ENCODE peak calls at places on chromosomes 1 and 21, in nine cellular contexts. Q, P, U, M, E, D, V, H and K are unnamed samples.
A peak's percentile ranks its signal among the peaks of the same experiment; 100 is the strongest.

GRCh38 chr21:45576838-45577737 is 34.8 kb upstream of the SLC19A1 start:
- DNase-seq in H (peak; percentile 28), D (no peak), V (no peak), E (peak; percentile 49), P (no peak), Q (no peak), U (no peak), M (no peak), K (no peak)

GRCh38 chr1:2821970-2822620 is 20.6 kb upstream of the TTC34 start:
- DNase-seq in Q (no peak), H (no peak), V (no peak), D (peak; percentile 24), P (no peak), M (no peak), U (no peak), E (no peak), K (no peak)

GRCh38 chr1:230913496-230913895 is 45.2 kb upstream of the C1orf198 start:
- DNase-seq in M (peak; percentile 50), V (peak; percentile 28), Q (no peak), D (no peak), H (no peak), P (no peak), U (peak; percentile 64), E (no peak), K (no peak)

GRCh38 chr1:7298145-7298544 is 473.0 kb upstream of the VAMP3 start:
- DNase-seq in M (no peak), Q (no peak), D (peak; percentile 93), H (no peak), E (no peak), U (no peak), P (no peak), V (no peak), K (no peak)

GRCh38 chr1:58584082-58584895 is 7.2 kb upstream of the TACSTD2 start:
- DNase-seq in Q (peak; percentile 80), U (peak; percentile 98), P (peak; percentile 39), H (no peak), D (peak; percentile 50), M (peak; percentile 97), V (peak; percentile 96), E (peak; percentile 89), K (no peak)

GRCh38 chr1:85579619-85580018 is 942 bp upstream of the CCN1 start:
- DNase-seq in M (peak; percentile 86), D (no peak), Q (no peak), U (peak; percentile 41), E (no peak), V (peak; percentile 79), H (no peak), P (no peak), K (no peak)

GRCh38 chr1:2375246-2375922 is 16.0 kb downstream of the MORN1 start:
- DNase-seq in H (no peak), M (no peak), D (no peak), V (no peak), P (no peak), U (no peak), E (no peak), Q (no peak), K (no peak)

GRCh38 chr1:29360768-29361167 is 124.4 kb downstream of the PTPRU start:
- DNase-seq in H (no peak), V (no peak), D (no peak), E (no peak), U (no peak), M (no peak), Q (no peak), P (no peak), K (no peak)

GRCh38 chr1:206736878-206737728 is 33.5 kb upstream of the IL19 start:
- DNase-seq in E (no peak), D (no peak), P (no peak), H (no peak), M (no peak), Q (no peak), U (no peak), V (no peak), K (no peak)

GRCh38 chr1:2564006-2564814 is 8.0 kb downstream of the TNFRSF14 start:
- DNase-seq in P (no peak), E (no peak), D (no peak), Q (no peak), V (no peak), M (no peak), U (no peak), H (peak; percentile 30), K (no peak)

GRCh38 chr1:2803931-2804627 is 2.6 kb upstream of the TTC34 start:
- DNase-seq in M (no peak), U (no peak), E (no peak), V (no peak), D (no peak), P (no peak), H (no peak), Q (no peak), K (no peak)

GRCh38 chr1:226181996-226182714 is 4.4 kb downstream of the ACBD3 start:
- DNase-seq in E (no peak), D (peak; percentile 50), U (peak; percentile 91), Q (peak; percentile 51), P (peak; percentile 30), V (peak; percentile 59), H (no peak), M (peak; percentile 82), K (no peak)

DNA sequence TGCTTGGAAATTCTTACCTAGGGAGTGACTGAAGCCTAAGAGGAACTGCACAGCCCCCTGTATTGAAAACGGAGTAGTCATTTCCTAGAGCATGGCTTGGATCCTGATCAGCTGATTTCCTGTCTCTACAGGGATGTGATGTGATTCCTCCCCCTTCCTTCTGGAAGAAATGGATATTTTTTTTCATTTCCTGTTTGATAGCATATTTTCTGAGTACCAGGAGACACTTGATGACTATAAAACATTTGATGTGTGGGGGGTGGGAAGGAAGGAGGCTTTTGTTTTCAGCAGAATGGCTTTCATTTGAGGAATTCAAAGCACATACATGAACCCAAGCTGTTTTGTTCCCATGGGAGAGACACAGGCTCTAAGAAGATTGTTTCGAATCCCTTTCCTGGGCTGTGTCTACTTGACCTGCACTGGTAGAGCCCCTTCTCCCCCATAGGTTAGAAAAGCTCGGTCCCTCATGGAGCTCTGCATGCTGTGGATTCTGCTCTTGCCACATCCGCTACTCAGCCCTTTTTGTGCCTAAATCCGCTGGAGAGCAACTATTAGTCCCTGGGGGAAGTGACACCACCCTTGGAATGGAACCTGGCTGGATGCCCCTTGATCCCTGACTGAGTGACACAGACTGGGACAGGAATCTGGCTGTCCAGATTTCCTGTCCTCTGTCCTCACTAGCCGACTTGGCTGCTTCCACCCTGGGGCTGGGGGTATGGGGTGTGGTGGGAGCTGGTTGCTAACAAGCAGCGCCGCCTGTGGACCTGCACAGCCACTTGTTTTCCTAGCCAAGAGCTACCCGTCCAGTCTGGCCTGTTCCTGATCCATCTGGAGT is 71.8 kb upstream of the MACF1 start:
- DNase-seq in M (peak; percentile 83), D (peak; percentile 93), Q (no peak), U (peak; percentile 77), E (peak; percentile 92), V (peak; percentile 57), P (no peak), H (peak; percentile 93), K (peak; percentile 18)
- TF ChIP-seq CTCF in M (peak; percentile 40), D (peak; percentile 51), Q (peak; percentile 50), U (peak; percentile 14), E (no peak), V (no peak), P (no peak), H (peak; percentile 52), K (peak; percentile 57)

GRCh38 chr1:181476581-181476980 is 6.7 kb upstream of the CACNA1E start:
- DNase-seq in Q (no peak), D (no peak), H (no peak), E (no peak), P (no peak), M (no peak), V (no peak), U (no peak), K (no peak)

GRCh38 chr1:181482001-181482430 is 1.3 kb upstream of the CACNA1E start:
- DNase-seq in H (no peak), M (no peak), Q (no peak), U (no peak), V (no peak), E (no peak), P (no peak), D (no peak), K (no peak)

GRCh38 chr1:181475580-181475979 is 7.7 kb upstream of the CACNA1E start:
- DNase-seq in V (no peak), M (no peak), D (no peak), H (no peak), Q (no peak), E (no peak), P (no peak), U (no peak), K (no peak)

GRCh38 chr1:181482521-181483083 is 715 bp upstream of the CACNA1E start:
- DNase-seq in E (no peak), V (peak; percentile 0), P (peak; percentile 80), Q (no peak), D (peak; percentile 23), U (peak; percentile 17), M (no peak), H (no peak), K (peak; percentile 61)

DNA sequence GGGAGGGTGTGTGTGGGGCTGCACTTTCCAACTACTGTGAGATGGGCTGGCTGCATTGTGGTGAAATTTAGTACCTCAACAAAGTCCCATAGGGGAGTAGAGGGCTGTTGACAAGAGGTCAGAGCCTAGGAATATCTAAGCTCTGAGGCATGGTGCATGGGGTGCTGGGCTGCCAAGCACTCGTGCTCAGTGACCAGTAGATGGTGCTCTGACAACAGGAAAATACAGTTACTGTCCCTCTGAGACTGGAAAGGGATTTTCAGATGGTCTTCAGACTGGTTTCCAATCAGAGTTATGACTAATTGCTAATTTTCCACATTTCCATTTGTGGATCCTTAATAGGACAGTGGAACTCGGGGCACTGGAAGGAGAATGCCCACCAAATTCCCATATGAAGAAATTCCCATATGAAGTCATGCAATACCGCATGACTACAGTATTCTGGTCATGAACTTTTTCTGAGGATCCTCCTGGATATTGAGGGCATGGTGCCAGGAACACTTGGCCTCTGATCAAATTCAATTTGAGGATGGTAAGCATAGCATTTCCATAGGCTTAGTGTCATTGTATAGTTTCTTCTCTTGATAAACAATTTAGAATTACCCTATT is 4.1 kb upstream of the CACNA1E start:
- DNase-seq in E (no peak), P (peak; percentile 78), Q (no peak), V (peak; percentile 71), D (peak; percentile 67), M (peak; percentile 73), U (peak; percentile 80), H (peak; percentile 52), K (peak; percentile 23)
- TF ChIP-seq CTCF in E (no peak), P (peak; percentile 95), Q (peak; percentile 86), V (peak; percentile 76), D (peak; percentile 79), M (peak; percentile 78), U (peak; percentile 97), H (peak; percentile 88), K (peak; percentile 91)

DNA sequence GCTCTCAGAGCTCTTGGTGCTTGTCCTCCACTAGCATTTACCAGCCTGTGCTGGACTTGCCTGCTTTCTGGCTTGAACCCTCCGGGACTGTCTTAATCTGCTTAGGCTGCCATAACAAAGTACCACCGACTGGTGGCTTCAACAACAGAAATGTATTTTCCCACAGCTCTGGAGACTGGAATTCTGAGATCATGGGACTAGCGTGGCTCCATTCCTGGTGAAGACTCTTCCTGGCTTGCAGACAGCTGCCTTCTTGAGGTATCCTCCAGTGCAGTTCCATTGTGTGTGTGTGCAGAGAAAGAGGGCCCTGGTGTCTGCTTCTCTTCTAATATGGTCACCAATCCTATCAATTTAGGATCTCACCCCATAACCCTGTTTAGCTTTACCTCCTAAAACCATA is 22.0 kb upstream of the RCAN1 start:
- DNase-seq in E (peak; percentile 35), P (no peak), H (no peak), U (no peak), M (no peak), V (no peak), D (no peak), Q (no peak), K (no peak)
- TF ChIP-seq CTCF in E (no peak), P (no peak), H (no peak), U (no peak), M (no peak), V (no peak), D (no peak), Q (peak; percentile 23), K (no peak)

GRCh38 chr1:156841289-156841855 is 17.5 kb downstream of the INSRR start:
- DNase-seq in V (no peak), M (no peak), E (no peak), U (no peak), H (no peak), D (no peak), P (no peak), Q (no peak), K (no peak)
- TF ChIP-seq CTCF in V (no peak), M (no peak), E (no peak), U (no peak), H (no peak), D (no peak), P (no peak), Q (no peak), K (no peak)